ENCODE peak calls at places on chromosomes 3 and 15, in seven cellular contexts. One of them, this sample, is unnamed.

GRCh38 chr15:85583404-85584390 is 203.3 kb downstream of the AKAP13 start:
- DNase-seq in ovary: peak
- DNase-seq in CD8-positive, alpha-beta T cell: peak
- DNase-seq in coronary artery: no peak
- DNase-seq in hepatocyte: no peak
- DNase-seq in substantia nigra: no peak
- DNase-seq in Peyer's patch: peak
- DNase-seq in this sample: peak

GRCh38 chr3:4726549-4726948 is 233.4 kb downstream of the ITPR1 start:
- DNase-seq in ovary: no peak
- DNase-seq in CD8-positive, alpha-beta T cell: no peak
- DNase-seq in coronary artery: no peak
- DNase-seq in hepatocyte: no peak
- DNase-seq in substantia nigra: no peak
- DNase-seq in Peyer's patch: no peak
- DNase-seq in this sample: no peak

GRCh38 chr3:67678665-67679064 is 24.3 kb upstream of the SUCLG2 start:
- DNase-seq in ovary: no peak
- DNase-seq in CD8-positive, alpha-beta T cell: no peak
- DNase-seq in coronary artery: no peak
- DNase-seq in hepatocyte: no peak
- DNase-seq in substantia nigra: no peak
- DNase-seq in Peyer's patch: no peak
- DNase-seq in this sample: no peak

GRCh38 chr3:79515072-79515471 is 252.7 kb downstream of the ROBO1 start:
- DNase-seq in ovary: no peak
- DNase-seq in CD8-positive, alpha-beta T cell: no peak
- DNase-seq in coronary artery: no peak
- DNase-seq in hepatocyte: no peak
- DNase-seq in substantia nigra: no peak
- DNase-seq in Peyer's patch: no peak
- DNase-seq in this sample: no peak

GRCh38 chr3:27914199-27914598 is 192.1 kb upstream of the EOMES start:
- DNase-seq in ovary: no peak
- DNase-seq in CD8-positive, alpha-beta T cell: no peak
- DNase-seq in coronary artery: no peak
- DNase-seq in hepatocyte: no peak
- DNase-seq in substantia nigra: no peak
- DNase-seq in Peyer's patch: no peak
- DNase-seq in this sample: peak

GRCh38 chr15:74375303-74375693 is 7.9 kb upstream of the CYP11A1 start:
- DNase-seq in ovary: peak
- DNase-seq in CD8-positive, alpha-beta T cell: peak
- DNase-seq in coronary artery: no peak
- DNase-seq in hepatocyte: peak
- DNase-seq in substantia nigra: peak
- DNase-seq in Peyer's patch: peak
- DNase-seq in this sample: peak

GRCh38 chr3:140748903-140749302 is 71.0 kb downstream of the TRIM42 start:
- DNase-seq in ovary: no peak
- DNase-seq in CD8-positive, alpha-beta T cell: no peak
- DNase-seq in coronary artery: no peak
- DNase-seq in hepatocyte: no peak
- DNase-seq in substantia nigra: no peak
- DNase-seq in Peyer's patch: no peak
- DNase-seq in this sample: no peak

GRCh38 chr3:121985841-121986240 is 36.2 kb downstream of the ILDR1 start:
- DNase-seq in ovary: no peak
- DNase-seq in CD8-positive, alpha-beta T cell: no peak
- DNase-seq in coronary artery: no peak
- DNase-seq in hepatocyte: no peak
- DNase-seq in substantia nigra: no peak
- DNase-seq in Peyer's patch: no peak
- DNase-seq in this sample: peak

GRCh38 chr3:38608086-38608775 is 41.3 kb downstream of the SCN5A start:
- DNase-seq in ovary: no peak
- DNase-seq in CD8-positive, alpha-beta T cell: no peak
- DNase-seq in coronary artery: no peak
- DNase-seq in hepatocyte: no peak
- DNase-seq in substantia nigra: no peak
- DNase-seq in Peyer's patch: no peak
- DNase-seq in this sample: no peak

GRCh38 chr3:167723872-167724271 is 10.8 kb downstream of the PDCD10 start:
- DNase-seq in ovary: no peak
- DNase-seq in CD8-positive, alpha-beta T cell: no peak
- DNase-seq in coronary artery: no peak
- DNase-seq in hepatocyte: no peak
- DNase-seq in substantia nigra: no peak
- DNase-seq in Peyer's patch: no peak
- DNase-seq in this sample: no peak

GRCh38 chr3:170346481-170347125 is 10.9 kb upstream of the SKIL start:
- DNase-seq in ovary: no peak
- DNase-seq in CD8-positive, alpha-beta T cell: no peak
- DNase-seq in coronary artery: no peak
- DNase-seq in hepatocyte: no peak
- DNase-seq in substantia nigra: no peak
- DNase-seq in Peyer's patch: no peak
- DNase-seq in this sample: no peak

GRCh38 chr3:124812291-124813265 is 74.6 kb downstream of the ITGB5 start:
- DNase-seq in ovary: peak
- DNase-seq in CD8-positive, alpha-beta T cell: no peak
- DNase-seq in coronary artery: peak
- DNase-seq in hepatocyte: peak
- DNase-seq in substantia nigra: no peak
- DNase-seq in Peyer's patch: peak
- DNase-seq in this sample: no peak

GRCh38 chr3:171267089-171267488 is 193.1 kb downstream of the TNIK start:
- DNase-seq in ovary: no peak
- DNase-seq in CD8-positive, alpha-beta T cell: no peak
- DNase-seq in coronary artery: no peak
- DNase-seq in hepatocyte: no peak
- DNase-seq in substantia nigra: no peak
- DNase-seq in Peyer's patch: no peak
- DNase-seq in this sample: no peak

GRCh38 chr3:32336123-32336518 is 55.5 kb upstream of the CMTM7 start:
- DNase-seq in ovary: no peak
- DNase-seq in CD8-positive, alpha-beta T cell: no peak
- DNase-seq in coronary artery: no peak
- DNase-seq in hepatocyte: no peak
- DNase-seq in substantia nigra: no peak
- DNase-seq in Peyer's patch: no peak
- DNase-seq in this sample: no peak

GRCh38 chr3:179882322-179882721 is 154.4 kb downstream of the PEX5L start:
- DNase-seq in ovary: no peak
- DNase-seq in CD8-positive, alpha-beta T cell: no peak
- DNase-seq in coronary artery: no peak
- DNase-seq in hepatocyte: no peak
- DNase-seq in substantia nigra: no peak
- DNase-seq in Peyer's patch: no peak
- DNase-seq in this sample: peak

GRCh38 chr3:132723024-132723462 is 834 bp upstream of the NPHP3 start:
- DNase-seq in ovary: no peak
- DNase-seq in CD8-positive, alpha-beta T cell: no peak
- DNase-seq in coronary artery: no peak
- DNase-seq in hepatocyte: no peak
- DNase-seq in substantia nigra: no peak
- DNase-seq in Peyer's patch: no peak
- DNase-seq in this sample: no peak

GRCh38 chr3:40340541-40341170 is 31.1 kb downstream of the EIF1B start:
- DNase-seq in ovary: no peak
- DNase-seq in CD8-positive, alpha-beta T cell: no peak
- DNase-seq in coronary artery: no peak
- DNase-seq in hepatocyte: no peak
- DNase-seq in substantia nigra: no peak
- DNase-seq in Peyer's patch: no peak
- DNase-seq in this sample: no peak

GRCh38 chr15:75723847-75724660 is 11.4 kb upstream of the CSPG4 start:
- DNase-seq in ovary: peak
- DNase-seq in CD8-positive, alpha-beta T cell: peak
- DNase-seq in coronary artery: peak
- DNase-seq in hepatocyte: peak
- DNase-seq in substantia nigra: peak
- DNase-seq in Peyer's patch: peak
- DNase-seq in this sample: peak

GRCh38 chr3:45528429-45528828 is 66.1 kb upstream of the LIMD1 start:
- DNase-seq in ovary: no peak
- DNase-seq in CD8-positive, alpha-beta T cell: no peak
- DNase-seq in coronary artery: no peak
- DNase-seq in hepatocyte: no peak
- DNase-seq in substantia nigra: no peak
- DNase-seq in Peyer's patch: no peak
- DNase-seq in this sample: no peak

GRCh38 chr15:65346856-65347598 is 30.8 kb downstream of the IGDCC3 start:
- DNase-seq in ovary: no peak
- DNase-seq in CD8-positive, alpha-beta T cell: no peak
- DNase-seq in coronary artery: no peak
- DNase-seq in hepatocyte: no peak
- DNase-seq in substantia nigra: no peak
- DNase-seq in Peyer's patch: no peak
- DNase-seq in this sample: no peak

GRCh38 chr3:16883057-16883725 is 1.6 kb upstream of the PLCL2 start:
- DNase-seq in ovary: no peak
- DNase-seq in CD8-positive, alpha-beta T cell: no peak
- DNase-seq in coronary artery: no peak
- DNase-seq in hepatocyte: peak
- DNase-seq in substantia nigra: no peak
- DNase-seq in Peyer's patch: no peak
- DNase-seq in this sample: peak

GRCh38 chr15:83365370-83365938 is 81.0 kb upstream of the BNC1 start:
- DNase-seq in ovary: no peak
- DNase-seq in CD8-positive, alpha-beta T cell: no peak
- DNase-seq in coronary artery: no peak
- DNase-seq in hepatocyte: peak
- DNase-seq in substantia nigra: peak
- DNase-seq in Peyer's patch: no peak
- DNase-seq in this sample: peak

GRCh38 chr15:61049934-61050333 is 179.2 kb downstream of the RORA start:
- DNase-seq in ovary: peak
- DNase-seq in CD8-positive, alpha-beta T cell: no peak
- DNase-seq in coronary artery: no peak
- DNase-seq in hepatocyte: peak
- DNase-seq in substantia nigra: no peak
- DNase-seq in Peyer's patch: peak
- DNase-seq in this sample: no peak

GRCh38 chr3:129162729-129163579 is 2.1 kb upstream of the ISY1 start:
- DNase-seq in ovary: no peak
- DNase-seq in CD8-positive, alpha-beta T cell: no peak
- DNase-seq in coronary artery: no peak
- DNase-seq in hepatocyte: no peak
- DNase-seq in substantia nigra: no peak
- DNase-seq in Peyer's patch: no peak
- DNase-seq in this sample: peak

GRCh38 chr3:51538115-51538458 is 432 bp upstream of the RAD54L2 start:
- DNase-seq in ovary: no peak
- DNase-seq in CD8-positive, alpha-beta T cell: peak
- DNase-seq in coronary artery: no peak
- DNase-seq in hepatocyte: peak
- DNase-seq in substantia nigra: no peak
- DNase-seq in Peyer's patch: no peak
- DNase-seq in this sample: no peak

GRCh38 chr3:188262913-188263683 is 109.1 kb downstream of the LPP start:
- DNase-seq in ovary: no peak
- DNase-seq in CD8-positive, alpha-beta T cell: no peak
- DNase-seq in coronary artery: peak
- DNase-seq in hepatocyte: peak
- DNase-seq in substantia nigra: peak
- DNase-seq in Peyer's patch: peak
- DNase-seq in this sample: no peak

GRCh38 chr3:14793858-14794234 is 24.9 kb upstream of the FGD5 start:
- DNase-seq in ovary: no peak
- DNase-seq in CD8-positive, alpha-beta T cell: no peak
- DNase-seq in coronary artery: no peak
- DNase-seq in hepatocyte: no peak
- DNase-seq in substantia nigra: no peak
- DNase-seq in Peyer's patch: no peak
- DNase-seq in this sample: no peak

DNA sequence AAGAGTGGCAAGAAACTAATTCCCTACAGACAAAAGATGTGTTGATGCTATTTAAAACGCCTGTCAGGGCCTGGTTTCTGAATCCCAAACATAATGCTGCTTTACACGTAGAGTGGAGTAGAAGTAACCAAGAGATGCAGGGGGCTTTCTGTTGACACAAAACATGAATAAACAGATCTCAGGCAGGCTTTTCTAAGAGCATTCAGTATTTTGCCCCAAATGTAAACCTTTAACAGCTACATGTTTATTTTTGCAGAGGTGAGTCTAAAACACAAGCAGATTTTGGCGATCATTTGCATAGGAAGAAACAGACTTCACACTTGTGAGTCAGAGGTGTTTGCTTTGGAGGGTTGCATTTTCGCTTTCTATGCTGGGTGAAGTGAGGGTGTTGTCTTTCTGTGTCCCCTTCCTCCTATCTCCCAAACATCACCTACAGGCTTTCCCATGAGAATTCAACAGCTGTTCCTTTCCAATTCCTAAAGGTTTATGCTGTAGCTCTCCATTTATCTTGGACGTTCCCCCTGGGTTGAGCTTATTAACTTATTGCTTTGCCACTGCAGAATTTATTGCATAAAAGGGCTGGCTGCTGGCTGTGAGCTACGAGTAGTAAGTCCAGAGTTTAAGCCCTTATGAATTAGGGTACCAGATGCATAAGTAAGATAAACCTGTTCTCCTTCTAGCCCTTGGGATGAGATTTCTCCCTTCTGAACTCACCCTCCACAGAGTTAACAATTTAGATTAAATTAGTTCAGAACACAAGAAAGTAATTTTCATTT is 156.7 kb downstream of the DIPK2A start:
- DNase-seq in ovary: no peak
- DNase-seq in CD8-positive, alpha-beta T cell: no peak
- DNase-seq in coronary artery: no peak
- DNase-seq in hepatocyte: no peak
- DNase-seq in substantia nigra: no peak
- DNase-seq in Peyer's patch: no peak
- DNase-seq in this sample: peak
- H3K27ac ChIP-seq in ovary: no peak
- H3K27ac ChIP-seq in CD8-positive, alpha-beta T cell: no peak
- H3K27ac ChIP-seq in coronary artery: no peak
- H3K27ac ChIP-seq in hepatocyte: no peak
- H3K27ac ChIP-seq in substantia nigra: no peak
- H3K27ac ChIP-seq in Peyer's patch: no peak
- H3K27ac ChIP-seq in this sample: peak

GRCh38 chr15:43237842-43238470 is 17.1 kb upstream of the EPB42 start:
- DNase-seq in ovary: no peak
- DNase-seq in CD8-positive, alpha-beta T cell: no peak
- DNase-seq in coronary artery: no peak
- DNase-seq in hepatocyte: no peak
- DNase-seq in substantia nigra: no peak
- DNase-seq in Peyer's patch: no peak
- DNase-seq in this sample: no peak
- H3K27ac ChIP-seq in ovary: no peak
- H3K27ac ChIP-seq in CD8-positive, alpha-beta T cell: no peak
- H3K27ac ChIP-seq in coronary artery: no peak
- H3K27ac ChIP-seq in hepatocyte: no peak
- H3K27ac ChIP-seq in substantia nigra: no peak
- H3K27ac ChIP-seq in Peyer's patch: no peak
- H3K27ac ChIP-seq in this sample: no peak

GRCh38 chr3:94440767-94441493 is 378.1 kb downstream of the NSUN3 start:
- DNase-seq in ovary: no peak
- DNase-seq in CD8-positive, alpha-beta T cell: no peak
- DNase-seq in coronary artery: no peak
- DNase-seq in hepatocyte: peak
- DNase-seq in substantia nigra: no peak
- DNase-seq in Peyer's patch: no peak
- DNase-seq in this sample: no peak
- H3K27ac ChIP-seq in ovary: no peak
- H3K27ac ChIP-seq in CD8-positive, alpha-beta T cell: no peak
- H3K27ac ChIP-seq in coronary artery: no peak
- H3K27ac ChIP-seq in hepatocyte: peak
- H3K27ac ChIP-seq in substantia nigra: no peak
- H3K27ac ChIP-seq in Peyer's patch: no peak
- H3K27ac ChIP-seq in this sample: no peak

GRCh38 chr15:90161946-90162345 is 39.2 kb upstream of the SEMA4B start:
- DNase-seq in ovary: no peak
- DNase-seq in CD8-positive, alpha-beta T cell: no peak
- DNase-seq in coronary artery: no peak
- DNase-seq in hepatocyte: no peak
- DNase-seq in substantia nigra: no peak
- DNase-seq in Peyer's patch: peak
- DNase-seq in this sample: no peak
- H3K27ac ChIP-seq in ovary: no peak
- H3K27ac ChIP-seq in CD8-positive, alpha-beta T cell: no peak
- H3K27ac ChIP-seq in coronary artery: no peak
- H3K27ac ChIP-seq in hepatocyte: peak
- H3K27ac ChIP-seq in substantia nigra: no peak
- H3K27ac ChIP-seq in Peyer's patch: peak
- H3K27ac ChIP-seq in this sample: no peak

This sample was measured in neural progenitor cell.